ENCODE peak calls at places on chromosomes 6 and 20, in seven cellular contexts. E is CD4-positive, alpha-beta T cell; D is CD8-positive, alpha-beta T cell; K is left ventricle myocardium inferior; J is omental fat pad; Z is AG09319; U is Peyer's patch. Q is an unnamed sample.
A peak's percentile ranks its signal among the peaks of the same experiment; 100 is the strongest.

GRCh38 chr6:150622941-150623874 is 23.5 kb downstream of the PLEKHG1 start:
- DNase-seq in K (no peak), Z (no peak), E (no peak), D (no peak), U (peak; percentile 61), J (no peak), Q (no peak)

GRCh38 chr6:130852844-130853554 is 25.8 kb downstream of the SMLR1 start:
- DNase-seq in E (no peak), U (no peak), K (no peak), Z (no peak), J (no peak), D (no peak), Q (no peak)

GRCh38 chr6:134035823-134036296 is 16.6 kb downstream of the SLC2A12 start:
- DNase-seq in E (no peak), D (no peak), Z (no peak), J (no peak), K (no peak), U (no peak), Q (peak; percentile 58)

GRCh38 chr20:57544838-57545564 is 15.9 kb upstream of the PCK1 start:
- DNase-seq in J (no peak), E (no peak), U (peak; percentile 76), Z (no peak), D (no peak), K (no peak), Q (no peak)

GRCh38 chr6:12132351-12133222 is 120.5 kb downstream of the HIVEP1 start:
- DNase-seq in J (no peak), U (no peak), K (no peak), D (no peak), E (no peak), Z (no peak), Q (no peak)

GRCh38 chr6:13357551-13358075 is 29.3 kb upstream of the TBC1D7 start:
- DNase-seq in K (no peak), E (no peak), D (no peak), J (no peak), Z (no peak), U (no peak), Q (peak; percentile 73)

GRCh38 chr20:34493646-34494045 is 22.6 kb upstream of the DYNLRB1 start:
- DNase-seq in D (no peak), Z (no peak), K (no peak), U (no peak), J (no peak), E (no peak), Q (no peak)

GRCh38 chr6:17032595-17033591 is 69.0 kb upstream of the STMND1 start:
- DNase-seq in J (peak; percentile 81), D (no peak), E (no peak), K (peak; percentile 36), U (peak; percentile 67), Z (peak; percentile 78), Q (peak; percentile 94)

GRCh38 chr6:37585937-37586336 is 86.2 kb upstream of the CCDC167 start:
- DNase-seq in U (no peak), K (no peak), D (no peak), E (no peak), J (no peak), Z (no peak), Q (no peak)

GRCh38 chr6:130780137-130780536 is 47.1 kb upstream of the SMLR1 start:
- DNase-seq in E (no peak), Z (no peak), U (no peak), K (no peak), D (no peak), J (no peak), Q (no peak)

GRCh38 chr20:10984294-10984693 is 310.5 kb upstream of the JAG1 start:
- DNase-seq in U (no peak), E (no peak), D (no peak), J (no peak), K (no peak), Z (no peak), Q (no peak)

GRCh38 chr6:40328376-40328987 is 258.7 kb downstream of the LRFN2 start:
- DNase-seq in K (no peak), D (no peak), Z (no peak), U (peak; percentile 54), J (no peak), E (peak; percentile 15), Q (no peak)

GRCh38 chr6:169145991-169146501 is 107.6 kb downstream of the THBS2 start:
- DNase-seq in D (no peak), Z (peak; percentile 75), J (no peak), K (no peak), E (no peak), U (no peak), Q (no peak)

GRCh38 chr6:37807656-37808055 is 11.9 kb upstream of the ZFAND3 start:
- DNase-seq in K (no peak), D (no peak), Z (no peak), E (no peak), J (no peak), U (no peak), Q (no peak)

GRCh38 chr6:79168695-79168980 is 65.8 kb downstream of the HMGN3 start:
- DNase-seq in Z (no peak), E (no peak), D (no peak), U (no peak), J (no peak), K (no peak), Q (peak; percentile 50)

DNA sequence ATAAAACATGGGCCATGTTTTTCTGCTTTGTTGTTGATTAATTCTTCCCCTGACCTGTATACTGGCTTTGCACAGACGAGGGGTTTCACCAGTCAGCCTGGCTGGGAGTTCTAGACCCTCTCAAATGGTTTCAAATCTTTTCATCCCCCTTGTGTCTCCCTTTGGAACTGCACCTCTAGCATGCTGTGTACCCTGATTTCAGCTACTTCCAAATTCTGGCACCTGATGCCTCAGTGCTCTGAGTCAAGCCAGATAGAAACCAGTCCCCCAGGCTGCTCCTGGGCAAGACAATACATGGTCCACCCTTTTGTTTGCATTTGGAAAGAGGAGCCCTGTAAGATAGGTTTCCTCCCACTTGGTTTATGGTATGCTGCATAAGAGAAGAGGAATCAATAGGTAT is 290.2 kb downstream of the BTBD3 start:
- DNase-seq in D (no peak), E (no peak), Z (no peak), J (no peak), U (peak; percentile 53), K (no peak), Q (peak; percentile 33)
- TF ChIP-seq CTCF in D (no peak), E (no peak), Z (peak; percentile 69), J (no peak), U (no peak), K (peak; percentile 73), Q (peak; percentile 83)

DNA sequence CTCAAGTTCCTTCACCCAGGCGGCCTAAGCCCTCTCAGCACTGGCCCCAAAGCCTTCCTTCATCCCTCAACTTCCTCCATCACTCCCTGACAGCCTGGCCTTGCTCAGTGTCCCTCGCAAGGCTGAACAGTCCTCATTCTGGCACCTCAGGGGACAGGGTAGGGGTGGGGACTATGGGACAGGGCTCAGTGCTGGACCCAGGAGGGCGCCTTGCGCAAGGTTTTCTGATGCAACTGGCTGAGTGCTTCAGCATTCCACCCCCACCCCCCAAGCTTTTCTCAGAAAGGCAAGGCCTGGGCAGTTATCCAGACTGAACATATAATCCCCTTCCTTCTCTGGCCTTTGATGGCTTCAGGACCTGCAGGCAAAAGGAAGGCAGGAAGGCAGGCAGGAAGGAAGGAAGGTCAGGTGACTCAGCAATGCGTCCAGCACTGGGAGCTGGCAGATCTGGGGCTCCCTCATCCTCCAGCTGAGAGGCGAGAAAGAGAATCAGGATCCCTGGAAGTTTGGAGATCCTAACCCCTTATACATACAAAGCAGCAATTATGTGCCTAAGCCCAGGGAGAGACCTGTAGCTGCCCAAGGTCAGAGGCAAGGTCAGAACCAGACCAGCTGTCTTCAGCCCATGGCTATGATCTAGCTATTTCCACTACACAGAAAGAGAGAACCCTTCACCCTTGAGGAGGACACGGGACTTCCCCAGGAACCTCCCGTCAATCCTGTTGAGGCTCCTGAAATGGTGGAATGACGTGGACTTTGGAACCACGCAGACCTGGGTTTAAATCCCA is 8.6 kb upstream of the TRIB3 start:
- DNase-seq in K (no peak), E (no peak), D (no peak), Z (peak; percentile 89), J (peak; percentile 49), U (peak; percentile 76), Q (no peak)
- TF ChIP-seq CTCF in K (no peak), E (no peak), D (no peak), Z (no peak), J (no peak), U (no peak), Q (no peak)

DNA sequence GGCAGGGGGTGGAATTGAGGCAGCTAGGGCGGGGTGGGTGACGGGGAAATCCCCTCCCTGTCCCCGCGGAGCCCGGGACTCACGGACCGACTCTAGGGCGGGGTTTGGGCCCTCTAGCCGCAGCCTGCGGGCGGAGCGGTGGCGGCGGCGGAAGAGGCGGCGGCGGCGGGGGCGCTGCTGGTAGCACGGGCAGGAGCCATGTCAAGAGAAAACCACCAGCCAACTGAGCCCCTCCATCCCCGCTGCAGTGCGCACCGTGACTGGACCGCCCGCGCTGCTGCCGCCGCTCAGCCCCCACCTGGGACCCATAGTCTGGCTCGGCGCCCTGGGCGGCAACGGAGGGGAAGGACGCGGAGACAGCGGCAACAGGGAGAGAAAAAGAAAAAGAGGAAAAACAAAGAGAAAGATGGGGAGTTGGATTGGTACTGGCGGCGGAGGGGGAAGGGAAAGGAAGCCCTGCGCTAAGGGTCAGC is 1.2 kb upstream of the C6orf62 start:
- DNase-seq in D (peak; percentile 66), J (no peak), E (peak; percentile 72), K (peak; percentile 64), U (peak; percentile 77), Z (no peak), Q (no peak)
- TF ChIP-seq CTCF in D (no peak), J (no peak), E (no peak), K (no peak), U (no peak), Z (no peak), Q (no peak)

GRCh38 chr6:24520929-24521546 is 26.3 kb downstream of the ALDH5A1 start:
- DNase-seq in U (peak; percentile 76), J (no peak), Z (no peak), E (peak; percentile 17), K (peak; percentile 40), D (peak; percentile 18), Q (no peak)
- TF ChIP-seq CTCF in U (no peak), J (no peak), Z (peak; percentile 75), E (peak; percentile 59), K (peak; percentile 66), D (no peak), Q (peak; percentile 76)

GRCh38 chr20:15638781-15639180 is 934.5 kb downstream of the KIF16B start:
- DNase-seq in D (no peak), U (no peak), J (no peak), Z (no peak), E (no peak), K (no peak), Q (no peak)

GRCh38 chr20:15642676-15643075 is 930.6 kb downstream of the KIF16B start:
- DNase-seq in J (no peak), Z (peak; percentile 11), U (no peak), D (no peak), E (no peak), K (no peak), Q (no peak)

GRCh38 chr20:15639839-15640238 is 933.4 kb downstream of the KIF16B start:
- DNase-seq in D (no peak), Z (no peak), U (no peak), K (no peak), J (no peak), E (no peak), Q (no peak)

GRCh38 chr20:15642099-15642498 is 931.1 kb downstream of the KIF16B start:
- DNase-seq in K (no peak), J (no peak), Z (no peak), E (no peak), D (no peak), U (no peak), Q (no peak)

GRCh38 chr20:15643713-15644112 is 929.5 kb downstream of the KIF16B start:
- DNase-seq in Z (no peak), K (no peak), U (no peak), D (no peak), E (no peak), J (no peak), Q (no peak)
- TF ChIP-seq CTCF in Z (peak; percentile 38), K (no peak), U (no peak), D (no peak), E (no peak), J (no peak), Q (peak; percentile 43)

GRCh38 chr20:54223751-54224150 is 15.9 kb downstream of the PFDN4 start:
- DNase-seq in Z (no peak), U (no peak), J (no peak), K (no peak), D (no peak), E (no peak), Q (no peak)
- TF ChIP-seq CTCF in Z (no peak), U (no peak), J (no peak), K (no peak), D (no peak), E (no peak), Q (no peak)